ENCODE peak calls at places on chromosomes 6 and 20, in eight cellular contexts. B, L, Y, N, X, S, H and W are unnamed samples.

GRCh38 chr6:46876126-46876525 is 45.6 kb downstream of the ADGRF5 start:
- DNase-seq in N (peak), B (peak), S (no peak), Y (peak), L (peak), H (no peak), X (peak), W (peak)

GRCh38 chr6:37536462-37537225 is 37.0 kb upstream of the CCDC167 start:
- DNase-seq in S (no peak), B (no peak), L (no peak), N (no peak), H (peak), X (no peak), Y (no peak), W (no peak)

GRCh38 chr6:6538301-6538700 is 50.2 kb upstream of the LY86 start:
- DNase-seq in H (no peak), L (no peak), Y (no peak), S (no peak), B (no peak), X (no peak), N (no peak), W (no peak)

GRCh38 chr6:113632220-113632864 is 224.8 kb upstream of the MARCKS start:
- DNase-seq in N (peak), Y (peak), H (no peak), L (peak), S (peak), X (peak), B (peak), W (peak)

GRCh38 chr20:18436847-18437246 is 30.0 kb downstream of the DZANK1 start:
- DNase-seq in B (no peak), H (no peak), X (no peak), N (no peak), L (no peak), S (no peak), Y (no peak), W (no peak)

GRCh38 chr6:140276719-140277118 is 902.3 kb upstream of the CITED2 start:
- DNase-seq in S (no peak), L (no peak), H (no peak), N (no peak), B (no peak), X (no peak), Y (no peak), W (no peak)

GRCh38 chr6:157688960-157689599 is 134.0 kb upstream of the SNX9 start:
- DNase-seq in X (no peak), B (peak), Y (no peak), S (no peak), L (no peak), N (no peak), H (peak), W (no peak)

GRCh38 chr20:61525781-61526431 is 273.8 kb downstream of the CDH4 start:
- DNase-seq in L (no peak), S (no peak), H (no peak), N (no peak), X (no peak), Y (no peak), B (no peak), W (no peak)

GRCh38 chr6:38796006-38796405 is 80.9 kb downstream of the DNAH8 start:
- DNase-seq in X (no peak), H (no peak), N (no peak), S (no peak), B (no peak), Y (no peak), L (no peak), W (no peak)

GRCh38 chr6:139194740-139195139 is 59.9 kb downstream of the HECA start:
- DNase-seq in B (no peak), Y (no peak), L (no peak), N (no peak), H (no peak), S (no peak), X (no peak), W (no peak)